ENCODE peak calls at places on chromosomes 16 and 17, in eight cellular contexts. I is cardiac muscle cell, K is Panc1, H is IMR-90, B is H9, L is psoas muscle, M is A549, Z is gastrocnemius medialis. T is an unnamed sample.

GRCh38 chr17:80722656-80723055 is 178.0 kb downstream of the RPTOR start:
- DNase-seq in I (no peak), K (no peak), H (no peak), B (no peak), L (no peak), M (no peak), Z (no peak), T (no peak)

GRCh38 chr17:38588775-38589174 is 17.0 kb downstream of the SRCIN1 start:
- DNase-seq in I (no peak), K (no peak), H (no peak), B (no peak), L (no peak), M (no peak), Z (no peak), T (no peak)

GRCh38 chr16:11047057-11047456 is 102.7 kb downstream of the CLEC16A start:
- DNase-seq in I (no peak), K (no peak), H (peak; percentile 93), B (no peak), L (no peak), M (no peak), Z (no peak), T (no peak)

GRCh38 chr17:39963826-39964225 is 1.0 kb downstream of the GSDMA start:
- DNase-seq in I (no peak), K (no peak), H (no peak), B (no peak), L (no peak), M (no peak), Z (no peak), T (peak; percentile 94)

GRCh38 chr16:22232277-22233049 is 26.4 kb downstream of the EEF2K start:
- DNase-seq in I (no peak), K (peak; percentile 15), H (peak; percentile 72), B (no peak), L (no peak), M (peak; percentile 95), Z (no peak), T (peak; percentile 52)

GRCh38 chr17:68089881-68090280 is 54.3 kb downstream of the KPNA2 start:
- DNase-seq in I (no peak), K (no peak), H (peak; percentile 24), B (no peak), L (no peak), M (peak; percentile 55), Z (no peak), T (no peak)

GRCh38 chr16:19574625-19575024 is 19.1 kb downstream of the VPS35L start:
- DNase-seq in I (no peak), K (no peak), H (no peak), B (no peak), L (no peak), M (no peak), Z (no peak), T (no peak)

GRCh38 chr16:657487-657886 is 8.3 kb downstream of the WDR90 start:
- DNase-seq in I (no peak), K (no peak), H (no peak), B (no peak), L (no peak), M (no peak), Z (no peak), T (no peak)

GRCh38 chr16:84059111-84059510 is 16.5 kb upstream of the SLC38A8 start:
- DNase-seq in I (no peak), K (no peak), H (no peak), B (no peak), L (no peak), M (no peak), Z (no peak), T (no peak)

GRCh38 chr16:76653390-76654026 is 376.3 kb downstream of the CNTNAP4 start:
- DNase-seq in I (peak; percentile 73), K (peak; percentile 22), H (peak; percentile 28), B (peak; percentile 41), L (no peak), M (peak; percentile 66), Z (no peak), T (no peak)

GRCh38 chr16:69566437-69567030 is 768 bp downstream of the NFAT5 start:
- DNase-seq in I (peak; percentile 66), K (no peak), H (peak; percentile 68), B (peak; percentile 47), L (peak; percentile 77), M (peak; percentile 79), Z (peak; percentile 22), T (no peak)

GRCh38 chr16:66490774-66491715 is 58.9 kb downstream of the TK2 start:
- DNase-seq in I (no peak), K (no peak), H (no peak), B (no peak), L (no peak), M (no peak), Z (no peak), T (no peak)

GRCh38 chr16:2515180-2515803 is 1.5 kb downstream of the ATP6V0C start:
- DNase-seq in I (no peak), K (no peak), H (no peak), B (no peak), L (no peak), M (no peak), Z (no peak), T (no peak)

GRCh38 chr17:36931697-36932382 is 5.4 kb upstream of the LHX1 start:
- DNase-seq in I (no peak), K (no peak), H (no peak), B (peak; percentile 35), L (peak; percentile 48), M (no peak), Z (no peak), T (no peak)

GRCh38 chr17:38707678-38708351 is 2.7 kb downstream of the MLLT6 start:
- DNase-seq in I (no peak), K (no peak), H (no peak), B (no peak), L (no peak), M (no peak), Z (no peak), T (no peak)

GRCh38 chr16:77234611-77235010 is 35.4 kb downstream of the SYCE1L start:
- DNase-seq in I (no peak), K (no peak), H (no peak), B (peak; percentile 68), L (no peak), M (no peak), Z (no peak), T (no peak)

GRCh38 chr17:61689610-61690180 is 98.7 kb upstream of the NACA2 start:
- DNase-seq in I (no peak), K (no peak), H (peak; percentile 41), B (no peak), L (no peak), M (no peak), Z (no peak), T (no peak)

GRCh38 chr16:66422366-66422765 is 4.7 kb upstream of the BEAN1 start:
- DNase-seq in I (no peak), K (no peak), H (no peak), B (no peak), L (no peak), M (no peak), Z (no peak), T (no peak)

GRCh38 chr16:13779676-13780075 is 140.3 kb upstream of the ERCC4 start:
- DNase-seq in I (no peak), K (no peak), H (no peak), B (no peak), L (no peak), M (no peak), Z (no peak), T (no peak)

GRCh38 chr17:44972953-44973352 is 4.8 kb upstream of the C1QL1 start:
- DNase-seq in I (no peak), K (no peak), H (peak; percentile 31), B (no peak), L (no peak), M (peak; percentile 68), Z (no peak), T (no peak)

GRCh38 chr17:82871056-82871775 is 31.4 kb upstream of the ZNF750 start:
- DNase-seq in I (no peak), K (no peak), H (no peak), B (no peak), L (peak; percentile 45), M (no peak), Z (no peak), T (no peak)

GRCh38 chr17:52995127-52995526 is 827.6 kb upstream of the KIF2B start:
- DNase-seq in I (no peak), K (no peak), H (no peak), B (no peak), L (no peak), M (no peak), Z (no peak), T (no peak)

GRCh38 chr17:964881-965280 is 14.7 kb downstream of the NXN start:
- DNase-seq in I (peak; percentile 59), K (no peak), H (no peak), B (no peak), L (no peak), M (no peak), Z (no peak), T (no peak)
- H3K27ac ChIP-seq in I (peak overlapping the region; percentile 96), K (peak overlapping the region; percentile 29), H (peak overlapping the region; percentile 24), B (no peak overlapping the region), L (peak overlapping the region; percentile 50), M (no peak overlapping the region), Z (no peak overlapping the region), T (no peak overlapping the region)

GRCh38 chr17:41895617-41896016 is 23.1 kb downstream of the ACLY start:
- DNase-seq in I (no peak), K (no peak), H (peak; percentile 27), B (no peak), L (peak; percentile 65), M (no peak), Z (no peak), T (no peak)
- H3K27ac ChIP-seq in I (peak overlapping the region; percentile 48), K (no peak overlapping the region), H (peak overlapping the region; percentile 75), B (no peak overlapping the region), L (no peak overlapping the region), M (peak overlapping the region; percentile 81), Z (peak overlapping the region; percentile 4), T (no peak overlapping the region)

DNA sequence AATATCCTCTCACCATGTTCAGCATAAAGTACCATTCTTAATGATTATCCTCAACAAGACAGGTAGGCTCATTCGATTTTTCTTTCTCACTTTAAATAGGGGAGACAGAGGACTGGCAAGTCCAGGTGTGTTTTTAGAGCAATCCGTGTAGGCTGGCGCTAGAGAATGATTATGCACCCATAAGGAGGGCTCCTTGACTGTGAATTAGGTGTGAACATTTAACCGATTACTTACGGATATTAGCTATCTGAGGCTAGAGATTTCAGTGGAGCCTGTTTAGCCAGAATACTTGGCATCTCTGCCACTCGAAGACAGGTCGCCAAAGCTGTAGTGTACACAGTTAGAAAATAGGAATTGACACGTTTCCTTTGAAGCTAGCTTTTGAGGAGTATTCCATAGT is 1.9 kb downstream of the SEC14L1 start:
- DNase-seq in I (no peak), K (no peak), H (no peak), B (no peak), L (no peak), M (no peak), Z (no peak), T (no peak)
- H3K27ac ChIP-seq in I (no peak overlapping the region), K (peak overlapping the region; percentile 99), H (no peak overlapping the region), B (no peak overlapping the region), L (peak overlapping the region; percentile 99), M (no peak overlapping the region), Z (peak overlapping the region; percentile 92), T (no peak overlapping the region)

DNA sequence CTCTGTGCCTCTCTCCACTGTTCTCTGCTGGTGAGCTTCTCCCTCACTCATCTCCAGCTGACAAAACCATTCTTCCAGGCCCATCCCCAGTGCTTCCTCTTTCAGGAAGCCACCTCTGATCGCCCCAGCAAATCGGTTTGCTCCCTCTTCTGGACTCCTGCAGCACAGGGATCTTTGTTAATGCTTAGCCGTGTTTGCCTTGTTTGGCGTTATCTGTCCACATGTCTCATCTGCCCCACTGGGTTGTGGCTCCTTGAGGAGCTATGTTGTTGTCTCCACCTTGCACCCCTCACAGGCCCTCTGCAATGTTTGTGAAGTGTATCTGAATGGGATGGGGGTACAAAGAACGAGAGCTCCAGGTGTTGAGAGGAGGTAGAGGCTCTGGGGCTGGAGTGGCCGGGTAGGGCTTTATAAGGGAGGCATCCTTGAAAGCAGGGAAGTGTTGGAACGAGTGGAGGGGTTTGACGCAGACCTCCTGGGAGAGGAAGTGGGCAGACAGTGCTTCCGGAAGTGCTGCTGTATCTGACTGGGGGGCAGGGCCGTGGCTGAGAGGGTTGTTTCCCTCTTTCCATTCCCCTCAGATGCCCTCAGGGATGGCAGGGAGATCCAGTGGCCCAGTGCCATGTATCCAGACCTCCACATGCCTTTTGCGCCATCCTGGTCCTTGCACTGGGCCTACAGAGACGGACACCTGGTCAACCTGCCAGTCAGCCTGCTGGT is 27.8 kb downstream of the CASKIN2 start:
- DNase-seq in I (no peak), K (no peak), H (no peak), B (no peak), L (peak; percentile 65), M (no peak), Z (no peak), T (no peak)
- H3K27ac ChIP-seq in I (no peak overlapping the region), K (no peak overlapping the region), H (no peak overlapping the region), B (no peak overlapping the region), L (peak overlapping the region; percentile 76), M (no peak overlapping the region), Z (peak overlapping the region; percentile 70), T (no peak overlapping the region)

T was measured in epithelial cell of prostate.